ENCODE peak calls at places on chromosome 15, in ten cellular contexts. C is heart left ventricle, Y is dorsolateral prefrontal cortex, T is uterus, I is thoracic aorta, U is esophagus muscularis mucosa, S is fibroblast of the aortic adventitia, O is B cell, W is neural crest cell, D is RWPE1. V is an unnamed sample.

GRCh38 chr15:75232826-75233503 is 25.2 kb upstream of the GOLGA6C start:
- DNase-seq in O (peak; percentile 23), T (no peak), W (no peak), I (no peak), S (no peak), Y (no peak), U (no peak), C (no peak), D (no peak), V (no peak)

GRCh38 chr15:39549912-39550311 is 31.0 kb upstream of the THBS1 start:
- DNase-seq in U (peak; percentile 91), T (no peak), S (peak; percentile 69), I (no peak), W (no peak), C (no peak), O (no peak), Y (no peak), D (no peak), V (no peak)

GRCh38 chr15:55652363-55652762 is 64.2 kb upstream of the PYGO1 start:
- DNase-seq in W (peak; percentile 74), U (no peak), C (no peak), Y (no peak), S (no peak), O (no peak), D (no peak), I (no peak), T (no peak), V (no peak)

GRCh38 chr15:92779874-92780273 is 120.2 kb upstream of the CHD2 start:
- DNase-seq in T (no peak), Y (no peak), D (no peak), O (no peak), S (no peak), U (no peak), I (no peak), C (no peak), W (no peak), V (no peak)

GRCh38 chr15:40016224-40016865 is 22.6 kb downstream of the SRP14 start:
- DNase-seq in W (no peak), U (no peak), I (no peak), O (no peak), C (no peak), D (no peak), T (no peak), Y (no peak), S (peak; percentile 65), V (no peak)

GRCh38 chr15:45187894-45188830 is at the start of gene SHF:
- DNase-seq in U (no peak), T (peak; percentile 76), W (peak; percentile 68), D (peak; percentile 41), I (peak; percentile 32), C (no peak), S (peak; percentile 35), Y (peak; percentile 66), O (peak; percentile 75), V (peak; percentile 61)

GRCh38 chr15:98154863-98155262 is 194.4 kb downstream of the ARRDC4 start:
- DNase-seq in Y (no peak), I (no peak), C (no peak), O (no peak), S (peak; percentile 87), W (no peak), T (no peak), U (no peak), D (peak; percentile 97), V (no peak)

GRCh38 chr15:51094606-51095569 is at the start of gene TNFAIP8L3:
- DNase-seq in I (no peak), C (peak; percentile 74), T (peak; percentile 66), U (peak; percentile 91), O (no peak), S (peak; percentile 45), D (peak; percentile 64), Y (no peak), W (peak; percentile 18), V (peak; percentile 42)

GRCh38 chr15:60787737-60788513 is 309.0 kb upstream of the ICE2 start:
- DNase-seq in O (no peak), U (no peak), S (no peak), Y (no peak), D (peak; percentile 10), I (no peak), W (no peak), T (no peak), C (no peak), V (no peak)

GRCh38 chr15:70440416-70441138 is 322.8 kb downstream of the UACA start:
- DNase-seq in C (no peak), U (no peak), Y (no peak), I (no peak), D (no peak), S (no peak), T (no peak), O (no peak), W (no peak), V (no peak)

GRCh38 chr15:33963831-33964664 is 4.2 kb upstream of the CHRM5 start:
- DNase-seq in W (no peak), Y (no peak), D (peak; percentile 34), I (no peak), O (no peak), T (no peak), C (no peak), S (peak; percentile 71), U (no peak), V (no peak)
- TF ChIP-seq CTCF in W (peak; percentile 69), Y (peak; percentile 26), D (peak; percentile 84), I (peak; percentile 36), O (peak; percentile 17), T (no peak), C (peak; percentile 44), S (peak; percentile 82), U (peak; percentile 53), V (no peak)

DNA sequence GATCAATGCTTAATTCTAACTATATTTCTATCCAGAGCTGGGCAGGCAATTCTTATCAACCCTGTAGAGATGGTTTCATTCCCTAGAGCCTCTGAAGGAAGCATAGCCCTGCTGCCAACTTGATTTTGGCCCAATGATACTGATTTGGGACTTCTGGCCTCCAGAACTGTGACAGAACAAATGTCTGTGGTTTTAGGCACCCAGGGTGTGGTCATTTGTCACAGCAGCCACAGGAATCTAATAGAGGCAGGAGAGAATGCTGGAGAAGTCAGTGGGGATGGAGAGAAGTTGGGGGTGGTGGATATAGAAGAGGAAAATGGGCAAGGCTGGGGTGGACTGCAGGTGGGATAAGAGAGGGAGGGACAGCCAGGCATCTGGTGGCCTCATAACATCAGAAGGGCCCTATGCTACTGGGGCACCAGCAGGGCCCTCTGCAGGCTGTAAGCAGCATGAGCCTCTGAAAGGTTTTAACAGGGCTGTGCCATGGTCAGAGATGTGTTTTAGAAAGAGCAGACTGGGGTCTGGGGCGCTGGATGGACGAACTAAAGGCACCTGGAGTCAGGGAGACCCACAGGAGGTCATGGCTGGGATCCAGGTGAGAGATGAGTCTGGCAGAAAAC is 19.8 kb downstream of the MRPS11 start:
- DNase-seq in I (no peak), S (peak; percentile 24), O (no peak), U (no peak), D (no peak), W (no peak), T (no peak), C (no peak), Y (no peak), V (no peak)
- TF ChIP-seq CTCF in I (no peak), S (peak; percentile 18), O (no peak), U (no peak), D (no peak), W (no peak), T (no peak), C (no peak), Y (no peak), V (no peak)

GRCh38 chr15:101479851-101480612 is 9.5 kb downstream of the PCSK6 start:
- DNase-seq in I (no peak), Y (peak; percentile 82), T (no peak), S (no peak), D (no peak), O (no peak), U (no peak), C (no peak), W (peak; percentile 60), V (no peak)
- TF ChIP-seq CTCF in I (no peak), Y (no peak), T (no peak), S (no peak), D (no peak), O (no peak), U (no peak), C (no peak), W (no peak), V (no peak)

GRCh38 chr15:90893175-90894090 is 9.1 kb downstream of the FES start:
- DNase-seq in U (no peak), T (no peak), O (no peak), Y (no peak), I (no peak), C (no peak), W (no peak), D (no peak), S (no peak), V (no peak)
- TF ChIP-seq CTCF in U (no peak), T (no peak), O (no peak), Y (no peak), I (no peak), C (no peak), W (no peak), D (no peak), S (no peak), V (no peak)

GRCh38 chr15:76866716-76867321 is 38.3 kb downstream of the SCAPER start:
- DNase-seq in I (no peak), C (no peak), U (no peak), D (peak; percentile 12), T (no peak), S (peak; percentile 69), O (no peak), Y (no peak), W (peak; percentile 5), V (no peak)
- TF ChIP-seq CTCF in I (no peak), C (peak; percentile 41), U (peak; percentile 41), D (peak; percentile 67), T (peak; percentile 31), S (peak; percentile 65), O (peak; percentile 30), Y (peak; percentile 42), W (peak; percentile 71), V (peak; percentile 34)